ENCODE peak calls at places on chromosome 7, in eight cellular contexts. One of them, this sample, is unnamed.

GRCh38 chr7:141262101-141262819 is 188.4 kb downstream of the TMEM178B start:
- DNase-seq in mammary epithelial cell: no peak
- DNase-seq in GM12865: no peak
- DNase-seq in HFF-Myc: no peak
- DNase-seq in Caco-2: no peak
- DNase-seq in AG04450: no peak
- DNase-seq in GM06990: no peak
- DNase-seq in hepatocyte: no peak
- DNase-seq in this sample: peak

GRCh38 chr7:107044347-107045194 is at the start of gene PRKAR2B:
- DNase-seq in mammary epithelial cell: peak
- DNase-seq in AG04450: peak
- DNase-seq in HFF-Myc: no peak
- DNase-seq in Caco-2: peak
- DNase-seq in hepatocyte: peak
- DNase-seq in GM12865: peak
- DNase-seq in GM06990: peak
- DNase-seq in this sample: peak

GRCh38 chr7:101363734-101364374 is 1.2 kb downstream of the COL26A1 start:
- DNase-seq in mammary epithelial cell: peak
- DNase-seq in GM12865: peak
- DNase-seq in hepatocyte: peak
- DNase-seq in AG04450: peak
- DNase-seq in Caco-2: peak
- DNase-seq in HFF-Myc: no peak
- DNase-seq in GM06990: peak
- DNase-seq in this sample: peak

GRCh38 chr7:66474441-66474840 is 154.2 kb upstream of the KCTD7 start:
- DNase-seq in HFF-Myc: no peak
- DNase-seq in mammary epithelial cell: no peak
- DNase-seq in AG04450: no peak
- DNase-seq in GM06990: no peak
- DNase-seq in GM12865: no peak
- DNase-seq in hepatocyte: no peak
- DNase-seq in Caco-2: no peak
- DNase-seq in this sample: no peak

GRCh38 chr7:123725586-123726171 is 23.1 kb downstream of the WASL start:
- DNase-seq in GM12865: no peak
- DNase-seq in hepatocyte: no peak
- DNase-seq in AG04450: no peak
- DNase-seq in HFF-Myc: no peak
- DNase-seq in Caco-2: no peak
- DNase-seq in GM06990: no peak
- DNase-seq in mammary epithelial cell: no peak
- DNase-seq in this sample: no peak

GRCh38 chr7:157970744-157971143 is 616.9 kb downstream of the PTPRN2 start:
- DNase-seq in GM12865: no peak
- DNase-seq in Caco-2: no peak
- DNase-seq in mammary epithelial cell: no peak
- DNase-seq in GM06990: no peak
- DNase-seq in HFF-Myc: no peak
- DNase-seq in hepatocyte: no peak
- DNase-seq in AG04450: no peak
- DNase-seq in this sample: no peak

GRCh38 chr7:130069179-130069977 is 956 bp upstream of the KLHDC10 start:
- DNase-seq in GM06990: no peak
- DNase-seq in mammary epithelial cell: no peak
- DNase-seq in hepatocyte: no peak
- DNase-seq in HFF-Myc: no peak
- DNase-seq in AG04450: no peak
- DNase-seq in GM12865: no peak
- DNase-seq in Caco-2: peak
- DNase-seq in this sample: no peak

GRCh38 chr7:139828880-139829653 is at the start of gene TBXAS1:
- DNase-seq in HFF-Myc: no peak
- DNase-seq in GM12865: peak
- DNase-seq in mammary epithelial cell: no peak
- DNase-seq in Caco-2: peak
- DNase-seq in AG04450: no peak
- DNase-seq in GM06990: peak
- DNase-seq in hepatocyte: peak
- DNase-seq in this sample: no peak

GRCh38 chr7:71454981-71455380 is 323.0 kb downstream of the GALNT17 start:
- DNase-seq in GM06990: no peak
- DNase-seq in hepatocyte: no peak
- DNase-seq in Caco-2: no peak
- DNase-seq in GM12865: no peak
- DNase-seq in mammary epithelial cell: no peak
- DNase-seq in HFF-Myc: no peak
- DNase-seq in AG04450: no peak
- DNase-seq in this sample: no peak

GRCh38 chr7:159059629-159060028 is 85.0 kb downstream of the VIPR2 start:
- DNase-seq in Caco-2: no peak
- DNase-seq in GM12865: no peak
- DNase-seq in HFF-Myc: no peak
- DNase-seq in mammary epithelial cell: no peak
- DNase-seq in GM06990: no peak
- DNase-seq in AG04450: no peak
- DNase-seq in hepatocyte: no peak
- DNase-seq in this sample: no peak

GRCh38 chr7:90791596-90791995 is 195.5 kb downstream of the CDK14 start:
- DNase-seq in mammary epithelial cell: no peak
- DNase-seq in GM06990: no peak
- DNase-seq in hepatocyte: no peak
- DNase-seq in GM12865: no peak
- DNase-seq in HFF-Myc: no peak
- DNase-seq in Caco-2: no peak
- DNase-seq in AG04450: no peak
- DNase-seq in this sample: no peak

GRCh38 chr7:4962872-4963775 is 4.1 kb upstream of the MMD2 start:
- DNase-seq in hepatocyte: no peak
- DNase-seq in AG04450: no peak
- DNase-seq in HFF-Myc: no peak
- DNase-seq in Caco-2: no peak
- DNase-seq in mammary epithelial cell: no peak
- DNase-seq in GM06990: no peak
- DNase-seq in GM12865: no peak
- DNase-seq in this sample: no peak

GRCh38 chr7:106326594-106327537 is 42.1 kb upstream of the NAMPT start:
- DNase-seq in HFF-Myc: no peak
- DNase-seq in AG04450: no peak
- DNase-seq in hepatocyte: no peak
- DNase-seq in GM12865: no peak
- DNase-seq in GM06990: no peak
- DNase-seq in Caco-2: no peak
- DNase-seq in mammary epithelial cell: no peak
- DNase-seq in this sample: peak

DNA sequence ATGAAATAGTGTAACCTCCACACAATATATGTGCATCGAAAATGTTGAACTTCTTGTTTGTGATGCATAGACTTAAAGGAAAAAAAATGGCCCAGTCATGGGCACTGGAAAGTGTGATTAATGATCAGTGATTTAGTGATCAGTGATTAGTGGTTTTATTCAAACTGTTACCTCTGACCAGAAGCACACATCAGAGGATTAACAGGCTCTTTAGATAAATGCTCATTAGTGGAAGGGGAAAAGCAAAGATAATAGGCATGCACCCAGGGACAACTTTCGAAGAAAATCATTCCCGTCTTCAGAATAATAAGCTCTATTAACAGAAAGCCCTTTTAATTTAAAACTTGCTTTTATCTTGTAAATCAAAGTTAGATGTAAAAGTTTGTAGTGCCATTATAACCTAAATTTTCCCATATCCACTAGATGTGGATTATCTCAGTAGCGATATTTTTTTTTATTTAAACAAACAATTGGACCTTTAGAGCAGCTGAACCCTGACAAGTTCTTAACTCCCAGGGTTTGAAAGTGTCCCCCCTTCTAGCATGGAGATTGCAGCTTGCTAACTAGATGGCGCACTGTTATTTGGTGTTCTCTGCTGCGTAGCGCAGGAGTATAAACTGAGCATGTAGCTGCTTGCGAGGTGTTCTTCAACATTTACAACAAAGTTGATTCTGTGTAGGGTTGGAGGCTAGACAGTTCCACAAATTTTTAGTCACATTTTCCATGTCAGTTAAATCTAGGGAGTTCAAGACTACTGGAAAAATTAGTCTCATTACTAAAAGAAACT is at the start of gene CREB5:
- DNase-seq in hepatocyte: peak
- DNase-seq in GM06990: no peak
- DNase-seq in AG04450: no peak
- DNase-seq in mammary epithelial cell: no peak
- DNase-seq in Caco-2: peak
- DNase-seq in GM12865: peak
- DNase-seq in HFF-Myc: no peak
- DNase-seq in this sample: no peak
- H3K4me3 ChIP-seq in hepatocyte: no peak
- H3K4me3 ChIP-seq in GM06990: peak
- H3K4me3 ChIP-seq in AG04450: peak
- H3K4me3 ChIP-seq in mammary epithelial cell: no peak
- H3K4me3 ChIP-seq in Caco-2: no peak
- H3K4me3 ChIP-seq in GM12865: no peak
- H3K4me3 ChIP-seq in HFF-Myc: no peak
- H3K4me3 ChIP-seq in this sample: no peak

GRCh38 chr7:18694484-18694883 is 198.9 kb downstream of the HDAC9 start:
- DNase-seq in GM12865: no peak
- DNase-seq in GM06990: no peak
- DNase-seq in mammary epithelial cell: no peak
- DNase-seq in hepatocyte: no peak
- DNase-seq in AG04450: no peak
- DNase-seq in Caco-2: no peak
- DNase-seq in HFF-Myc: no peak
- DNase-seq in this sample: no peak

GRCh38 chr7:18694911-18695310 is 199.4 kb downstream of the HDAC9 start:
- DNase-seq in hepatocyte: no peak
- DNase-seq in mammary epithelial cell: no peak
- DNase-seq in HFF-Myc: no peak
- DNase-seq in AG04450: no peak
- DNase-seq in GM06990: no peak
- DNase-seq in GM12865: no peak
- DNase-seq in Caco-2: no peak
- DNase-seq in this sample: no peak

GRCh38 chr7:18689535-18689934 is 194.0 kb downstream of the HDAC9 start:
- DNase-seq in GM12865: no peak
- DNase-seq in GM06990: no peak
- DNase-seq in hepatocyte: no peak
- DNase-seq in mammary epithelial cell: no peak
- DNase-seq in Caco-2: no peak
- DNase-seq in AG04450: no peak
- DNase-seq in HFF-Myc: no peak
- DNase-seq in this sample: no peak

GRCh38 chr7:18693826-18694225 is 198.3 kb downstream of the HDAC9 start:
- DNase-seq in hepatocyte: no peak
- DNase-seq in mammary epithelial cell: no peak
- DNase-seq in Caco-2: no peak
- DNase-seq in AG04450: no peak
- DNase-seq in GM12865: no peak
- DNase-seq in GM06990: no peak
- DNase-seq in HFF-Myc: no peak
- DNase-seq in this sample: no peak

GRCh38 chr7:18693401-18693800 is 197.9 kb downstream of the HDAC9 start:
- DNase-seq in AG04450: peak
- DNase-seq in hepatocyte: peak
- DNase-seq in Caco-2: peak
- DNase-seq in HFF-Myc: peak
- DNase-seq in mammary epithelial cell: peak
- DNase-seq in GM12865: peak
- DNase-seq in GM06990: no peak
- DNase-seq in this sample: peak
- TF ChIP-seq CTCF in AG04450: peak
- TF ChIP-seq CTCF in hepatocyte: peak
- TF ChIP-seq CTCF in Caco-2: peak
- TF ChIP-seq CTCF in HFF-Myc: peak
- TF ChIP-seq CTCF in mammary epithelial cell: peak
- TF ChIP-seq CTCF in GM12865: peak
- TF ChIP-seq CTCF in GM06990: peak
- TF ChIP-seq CTCF in this sample: peak

DNA sequence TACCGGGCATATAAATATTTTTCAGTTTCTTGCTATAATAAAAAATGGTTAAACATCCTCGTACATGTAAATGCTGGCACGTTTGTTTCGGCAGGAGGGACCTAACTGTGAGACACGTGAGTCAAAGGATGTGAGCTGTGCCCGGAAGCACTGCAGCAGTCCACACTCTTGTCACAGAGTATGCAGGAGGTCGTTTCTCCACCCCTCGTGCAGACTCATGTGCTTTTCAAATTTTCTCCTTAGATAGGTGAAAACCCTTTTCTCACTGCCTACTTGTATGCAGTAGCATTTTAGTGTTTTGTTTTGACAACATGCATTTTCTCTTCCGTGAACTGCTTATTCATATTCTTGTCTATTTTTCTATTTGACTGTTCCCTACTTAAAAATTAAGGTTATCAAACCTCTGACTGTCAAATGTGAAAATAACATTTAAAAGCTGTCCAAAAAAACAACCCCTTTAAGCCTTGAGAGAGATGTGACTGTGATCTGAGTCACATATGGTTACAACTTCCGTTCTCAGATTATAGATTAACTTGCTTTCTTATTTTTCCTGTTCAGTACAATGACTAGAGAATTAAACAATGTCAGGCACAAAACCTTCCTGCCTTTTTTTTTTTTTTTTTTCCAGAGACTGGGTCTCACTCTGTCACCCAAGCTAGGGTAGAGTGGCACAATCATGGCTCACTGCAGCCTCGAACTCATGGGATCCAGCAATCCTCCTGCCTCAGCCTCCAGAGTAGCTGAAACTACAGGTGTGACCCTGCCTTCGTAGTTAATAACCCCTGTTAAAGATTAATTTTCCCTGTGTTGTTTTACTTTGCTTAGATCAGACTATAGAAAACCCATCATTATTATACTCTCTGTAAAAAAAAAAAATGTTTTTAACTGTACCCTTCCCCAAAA is 45.1 kb downstream of the DPY19L1 start:
- DNase-seq in AG04450: no peak
- DNase-seq in Caco-2: no peak
- DNase-seq in GM06990: peak
- DNase-seq in hepatocyte: no peak
- DNase-seq in mammary epithelial cell: peak
- DNase-seq in GM12865: peak
- DNase-seq in HFF-Myc: no peak
- DNase-seq in this sample: peak
- H3K4me3 ChIP-seq in AG04450: peak
- H3K4me3 ChIP-seq in Caco-2: no peak
- H3K4me3 ChIP-seq in GM06990: no peak
- H3K4me3 ChIP-seq in hepatocyte: no peak
- H3K4me3 ChIP-seq in mammary epithelial cell: no peak
- H3K4me3 ChIP-seq in GM12865: no peak
- H3K4me3 ChIP-seq in HFF-Myc: no peak
- H3K4me3 ChIP-seq in this sample: peak

DNA sequence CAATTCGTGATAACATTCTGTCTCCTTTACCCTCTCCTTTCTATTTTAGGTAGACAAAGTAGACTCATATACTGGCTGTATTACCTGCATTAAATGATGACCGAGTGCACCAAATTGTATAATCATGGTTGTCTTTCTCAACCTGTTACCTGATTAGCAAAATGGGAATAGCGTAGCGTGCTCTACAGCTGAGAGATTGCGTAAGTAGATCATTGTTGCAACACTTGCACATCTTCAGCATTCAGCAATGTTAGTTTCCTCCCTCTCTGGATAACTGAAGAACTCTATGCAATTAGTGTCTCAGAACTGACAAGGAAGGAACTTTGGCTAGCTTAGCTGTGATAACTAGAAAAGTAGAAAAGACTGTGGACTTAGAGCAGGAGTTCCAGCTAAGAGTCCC is 787.4 kb downstream of the PHTF2 start:
- DNase-seq in HFF-Myc: no peak
- DNase-seq in GM06990: no peak
- DNase-seq in hepatocyte: no peak
- DNase-seq in mammary epithelial cell: no peak
- DNase-seq in GM12865: no peak
- DNase-seq in AG04450: no peak
- DNase-seq in Caco-2: no peak
- DNase-seq in this sample: peak
- TF ChIP-seq CTCF in HFF-Myc: no peak
- TF ChIP-seq CTCF in GM06990: no peak
- TF ChIP-seq CTCF in hepatocyte: no peak
- TF ChIP-seq CTCF in mammary epithelial cell: no peak
- TF ChIP-seq CTCF in GM12865: no peak
- TF ChIP-seq CTCF in AG04450: no peak
- TF ChIP-seq CTCF in Caco-2: no peak
- TF ChIP-seq CTCF in this sample: no peak

This sample was measured in cardiac fibroblast.